ENCODE peak calls at places on chromosomes 13 and 19, in ten cellular contexts. P, B, N, V, K, O, E, L, S and W are unnamed samples.

GRCh38 chr19:796692-797527 is at the start of gene PTBP1:
- DNase-seq in P (peak), B (peak), N (peak), V (peak), K (peak), O (peak), E (peak), L (peak), S (peak), W (peak)

GRCh38 chr19:38929929-38930775 is at the start of gene SARS2:
- DNase-seq in P (peak), B (peak), N (peak), V (peak), K (peak), O (peak), E (peak), L (peak), S (peak), W (peak)

GRCh38 chr13:54875111-54875510 is 1846.5 kb downstream of the OLFM4 start:
- DNase-seq in P (no peak), B (no peak), N (no peak), V (no peak), K (no peak), O (no peak), E (no peak), L (no peak), S (no peak), W (no peak)

GRCh38 chr13:109207618-109208017 is 578.2 kb downstream of the MYO16 start:
- DNase-seq in P (no peak), B (no peak), N (no peak), V (no peak), K (peak), O (no peak), E (no peak), L (no peak), S (no peak), W (no peak)

GRCh38 chr19:45280471-45280961 is 29.4 kb downstream of the MARK4 start:
- DNase-seq in P (no peak), B (no peak), N (no peak), V (peak), K (no peak), O (no peak), E (no peak), L (no peak), S (no peak), W (no peak)

GRCh38 chr19:36256853-36257511 is 42.1 kb downstream of the ZNF146 start:
- DNase-seq in P (no peak), B (no peak), N (no peak), V (no peak), K (no peak), O (no peak), E (peak), L (no peak), S (no peak), W (no peak)

GRCh38 chr13:42001580-42001979 is 40.7 kb upstream of the VWA8 start:
- DNase-seq in P (no peak), B (no peak), N (no peak), V (no peak), K (no peak), O (peak), E (no peak), L (peak), S (no peak), W (no peak)

GRCh38 chr19:29967623-29968022 is 25.6 kb downstream of the URI1 start:
- DNase-seq in P (no peak), B (no peak), N (no peak), V (no peak), K (peak), O (no peak), E (no peak), L (peak), S (no peak), W (peak)

GRCh38 chr13:19864339-19865309 is 1.2 kb upstream of the ZMYM5 start:
- DNase-seq in P (no peak), B (peak), N (peak), V (peak), K (peak), O (peak), E (peak), L (peak), S (peak), W (peak)
- TF ChIP-seq POLR2A in P (peak), B (no peak), N (no peak), V (no peak), K (peak), O (peak), E (peak), L (no peak), S (no peak), W (peak)

GRCh38 chr19:14632286-14632685 is 42.4 kb downstream of the ADGRE3 start:
- DNase-seq in P (peak), B (no peak), N (no peak), V (peak), K (peak), O (peak), E (no peak), L (no peak), S (no peak), W (peak)
- TF ChIP-seq POLR2A in P (no peak), B (no peak), N (no peak), V (no peak), K (no peak), O (no peak), E (no peak), L (no peak), S (no peak), W (no peak)

GRCh38 chr19:8512991-8513686 is 828 bp downstream of the ZNF414 start:
- DNase-seq in P (no peak), B (no peak), N (no peak), V (no peak), K (no peak), O (no peak), E (no peak), L (no peak), S (no peak), W (no peak)
- TF ChIP-seq POLR2A in P (peak), B (no peak), N (no peak), V (no peak), K (no peak), O (no peak), E (peak), L (no peak), S (no peak), W (no peak)

GRCh38 chr13:34805347-34805746 is 136.7 kb upstream of the NBEA start:
- DNase-seq in P (no peak), B (no peak), N (no peak), V (no peak), K (no peak), O (no peak), E (no peak), L (no peak), S (no peak), W (no peak)

GRCh38 chr13:34808649-34809048 is 133.4 kb upstream of the NBEA start:
- DNase-seq in P (no peak), B (no peak), N (no peak), V (no peak), K (no peak), O (no peak), E (no peak), L (no peak), S (no peak), W (no peak)

GRCh38 chr13:34803756-34804155 is 138.3 kb upstream of the NBEA start:
- DNase-seq in P (no peak), B (no peak), N (no peak), V (no peak), K (no peak), O (no peak), E (no peak), L (no peak), S (no peak), W (no peak)
- TF ChIP-seq POLR2A in P (no peak), B (no peak), N (no peak), V (no peak), K (no peak), O (no peak), E (no peak), L (no peak), S (no peak), W (no peak)

GRCh38 chr13:45468676-45469075 is 3.9 kb downstream of the COG3 start:
- DNase-seq in P (no peak), B (peak), N (no peak), V (no peak), K (no peak), O (no peak), E (no peak), L (no peak), S (no peak), W (peak)

GRCh38 chr13:45464141-45464686 is 525 bp upstream of the COG3 start:
- DNase-seq in P (no peak), B (peak), N (no peak), V (no peak), K (no peak), O (no peak), E (no peak), L (no peak), S (no peak), W (no peak)

GRCh38 chr13:45466359-45466758 is 1.6 kb downstream of the COG3 start:
- DNase-seq in P (no peak), B (no peak), N (no peak), V (no peak), K (no peak), O (no peak), E (no peak), L (no peak), S (no peak), W (no peak)

GRCh38 chr13:45464687-45465453 is at the start of gene COG3:
- DNase-seq in P (peak), B (peak), N (peak), V (peak), K (peak), O (peak), E (peak), L (peak), S (peak), W (peak)
- TF ChIP-seq POLR2A in P (no peak), B (peak), N (peak), V (peak), K (peak), O (peak), E (peak), L (no peak), S (no peak), W (peak)

GRCh38 chr13:110869805-110870706 is 44.8 kb downstream of the ANKRD10 start:
- DNase-seq in P (peak), B (peak), N (peak), V (peak), K (peak), O (peak), E (peak), L (peak), S (peak), W (peak)
- TF ChIP-seq POLR2A in P (peak), B (no peak), N (peak), V (no peak), K (no peak), O (peak), E (peak), L (no peak), S (no peak), W (peak)

GRCh38 chr19:48868196-48868886 is at the start of gene PLEKHA4:
- DNase-seq in P (no peak), B (peak), N (peak), V (peak), K (no peak), O (no peak), E (no peak), L (peak), S (peak), W (no peak)
- TF ChIP-seq POLR2A in P (no peak), B (no peak), N (peak), V (peak), K (no peak), O (no peak), E (no peak), L (no peak), S (peak), W (no peak)

GRCh38 chr19:18588611-18589379 is at the start of gene REX1BD:
- DNase-seq in P (no peak), B (peak), N (peak), V (peak), K (peak), O (peak), E (peak), L (peak), S (peak), W (peak)
- TF ChIP-seq POLR2A in P (peak), B (peak), N (peak), V (peak), K (peak), O (peak), E (peak), L (no peak), S (peak), W (peak)

DNA sequence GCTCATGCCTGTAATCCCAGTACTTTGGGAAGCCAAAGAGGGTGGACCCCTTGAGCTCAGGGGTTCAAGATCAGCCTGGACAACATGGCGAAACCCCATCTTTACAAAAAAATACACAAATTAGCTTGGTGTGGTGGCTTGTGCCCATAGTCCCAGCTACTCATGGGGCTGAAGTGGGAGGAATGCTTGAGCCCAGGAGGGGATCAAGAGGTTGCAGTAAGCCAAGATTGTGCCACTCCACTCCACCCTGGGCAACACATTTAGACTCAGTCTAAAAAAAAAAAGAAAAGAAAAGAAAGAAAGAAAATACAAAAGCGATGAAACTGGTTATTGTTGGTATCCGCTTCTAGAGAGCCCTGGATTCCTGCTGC is 597.4 kb downstream of the UQCRFS1 start:
- DNase-seq in P (no peak), B (no peak), N (no peak), V (no peak), K (no peak), O (no peak), E (no peak), L (no peak), S (no peak), W (no peak)
- TF ChIP-seq POLR2A in P (no peak), B (no peak), N (no peak), V (no peak), K (no peak), O (no peak), E (no peak), L (no peak), S (no peak), W (no peak)

GRCh38 chr19:14080887-14081796 is 4.4 kb downstream of the C19orf67 start:
- DNase-seq in P (peak), B (peak), N (peak), V (peak), K (peak), O (peak), E (peak), L (peak), S (peak), W (peak)
- TF ChIP-seq POLR2A in P (peak), B (peak), N (peak), V (peak), K (peak), O (peak), E (peak), L (no peak), S (peak), W (peak)